ENCODE peak calls at places on chromosomes 6 and 20, in nine cellular contexts. One of them, this sample, is unnamed.

GRCh38 chr6:12014027-12014872 is 2.1 kb downstream of the HIVEP1 start:
- DNase-seq in mesothelial cell of epicardium: no peak
- DNase-seq in endodermal cell: no peak
- DNase-seq in left lung: no peak
- DNase-seq in GM13977: no peak
- DNase-seq in thoracic aorta: no peak
- DNase-seq in bronchial epithelial cell: peak
- DNase-seq in fibroblast of mammary gland: peak
- DNase-seq in AG04450: no peak
- DNase-seq in this sample: no peak

GRCh38 chr20:51318058-51318960 is 224.2 kb downstream of the NFATC2 start:
- DNase-seq in mesothelial cell of epicardium: peak
- DNase-seq in endodermal cell: peak
- DNase-seq in left lung: no peak
- DNase-seq in GM13977: no peak
- DNase-seq in thoracic aorta: no peak
- DNase-seq in bronchial epithelial cell: no peak
- DNase-seq in fibroblast of mammary gland: peak
- DNase-seq in AG04450: no peak
- DNase-seq in this sample: peak

GRCh38 chr6:53635322-53635721 is 30.2 kb downstream of the KLHL31 start:
- DNase-seq in mesothelial cell of epicardium: no peak
- DNase-seq in endodermal cell: no peak
- DNase-seq in left lung: no peak
- DNase-seq in GM13977: no peak
- DNase-seq in thoracic aorta: no peak
- DNase-seq in bronchial epithelial cell: peak
- DNase-seq in fibroblast of mammary gland: no peak
- DNase-seq in AG04450: no peak
- DNase-seq in this sample: no peak

GRCh38 chr20:24470031-24470781 is 777 bp downstream of the SYNDIG1 start:
- DNase-seq in mesothelial cell of epicardium: no peak
- DNase-seq in endodermal cell: peak
- DNase-seq in left lung: peak
- DNase-seq in GM13977: no peak
- DNase-seq in thoracic aorta: no peak
- DNase-seq in bronchial epithelial cell: no peak
- DNase-seq in fibroblast of mammary gland: no peak
- DNase-seq in AG04450: no peak
- DNase-seq in this sample: no peak

GRCh38 chr20:20362774-20363435 is 5.0 kb upstream of the INSM1 start:
- DNase-seq in mesothelial cell of epicardium: no peak
- DNase-seq in endodermal cell: peak
- DNase-seq in left lung: peak
- DNase-seq in GM13977: peak
- DNase-seq in thoracic aorta: no peak
- DNase-seq in bronchial epithelial cell: no peak
- DNase-seq in fibroblast of mammary gland: no peak
- DNase-seq in AG04450: no peak
- DNase-seq in this sample: no peak

GRCh38 chr6:68313911-68314310 is 321.2 kb upstream of the ADGRB3 start:
- DNase-seq in mesothelial cell of epicardium: no peak
- DNase-seq in endodermal cell: peak
- DNase-seq in left lung: no peak
- DNase-seq in GM13977: no peak
- DNase-seq in thoracic aorta: no peak
- DNase-seq in bronchial epithelial cell: peak
- DNase-seq in fibroblast of mammary gland: peak
- DNase-seq in AG04450: no peak
- DNase-seq in this sample: no peak

GRCh38 chr20:51491393-51491792 is 51.1 kb downstream of the NFATC2 start:
- DNase-seq in mesothelial cell of epicardium: no peak
- DNase-seq in endodermal cell: no peak
- DNase-seq in left lung: no peak
- DNase-seq in GM13977: no peak
- DNase-seq in thoracic aorta: no peak
- DNase-seq in bronchial epithelial cell: no peak
- DNase-seq in fibroblast of mammary gland: no peak
- DNase-seq in AG04450: no peak
- DNase-seq in this sample: no peak

GRCh38 chr6:36822506-36823269 is 16.6 kb downstream of the CPNE5 start:
- DNase-seq in mesothelial cell of epicardium: no peak
- DNase-seq in endodermal cell: no peak
- DNase-seq in left lung: no peak
- DNase-seq in GM13977: no peak
- DNase-seq in thoracic aorta: no peak
- DNase-seq in bronchial epithelial cell: peak
- DNase-seq in fibroblast of mammary gland: peak
- DNase-seq in AG04450: no peak
- DNase-seq in this sample: no peak

GRCh38 chr20:61948586-61949362 is 116.9 kb downstream of the TAF4 start:
- DNase-seq in mesothelial cell of epicardium: no peak
- DNase-seq in endodermal cell: no peak
- DNase-seq in left lung: peak
- DNase-seq in GM13977: no peak
- DNase-seq in thoracic aorta: no peak
- DNase-seq in bronchial epithelial cell: no peak
- DNase-seq in fibroblast of mammary gland: no peak
- DNase-seq in AG04450: no peak
- DNase-seq in this sample: no peak

GRCh38 chr6:139109558-139109957 is 25.3 kb upstream of the HECA start:
- DNase-seq in mesothelial cell of epicardium: no peak
- DNase-seq in endodermal cell: peak
- DNase-seq in left lung: no peak
- DNase-seq in GM13977: no peak
- DNase-seq in thoracic aorta: no peak
- DNase-seq in bronchial epithelial cell: no peak
- DNase-seq in fibroblast of mammary gland: peak
- DNase-seq in AG04450: no peak
- DNase-seq in this sample: no peak

GRCh38 chr20:60038400-60038799 is 80.2 kb downstream of the CDH26 start:
- DNase-seq in mesothelial cell of epicardium: no peak
- DNase-seq in endodermal cell: peak
- DNase-seq in left lung: no peak
- DNase-seq in GM13977: no peak
- DNase-seq in thoracic aorta: no peak
- DNase-seq in bronchial epithelial cell: no peak
- DNase-seq in fibroblast of mammary gland: no peak
- DNase-seq in AG04450: no peak
- DNase-seq in this sample: no peak

GRCh38 chr6:99349620-99350141 is at the start of gene FAXC:
- DNase-seq in mesothelial cell of epicardium: peak
- DNase-seq in endodermal cell: peak
- DNase-seq in left lung: peak
- DNase-seq in GM13977: peak
- DNase-seq in thoracic aorta: no peak
- DNase-seq in bronchial epithelial cell: peak
- DNase-seq in fibroblast of mammary gland: no peak
- DNase-seq in AG04450: no peak
- DNase-seq in this sample: peak

GRCh38 chr6:159060107-159060506 is 15.3 kb upstream of the TAGAP start:
- DNase-seq in mesothelial cell of epicardium: no peak
- DNase-seq in endodermal cell: peak
- DNase-seq in left lung: no peak
- DNase-seq in GM13977: no peak
- DNase-seq in thoracic aorta: no peak
- DNase-seq in bronchial epithelial cell: no peak
- DNase-seq in fibroblast of mammary gland: no peak
- DNase-seq in AG04450: no peak
- DNase-seq in this sample: no peak

GRCh38 chr6:166627875-166628849 is 1.1 kb upstream of the RPS6KA2 start:
- DNase-seq in mesothelial cell of epicardium: no peak
- DNase-seq in endodermal cell: peak
- DNase-seq in left lung: peak
- DNase-seq in GM13977: peak
- DNase-seq in thoracic aorta: no peak
- DNase-seq in bronchial epithelial cell: peak
- DNase-seq in fibroblast of mammary gland: peak
- DNase-seq in AG04450: no peak
- DNase-seq in this sample: peak

GRCh38 chr6:74936886-74937285 is 269.0 kb downstream of the COL12A1 start:
- DNase-seq in mesothelial cell of epicardium: no peak
- DNase-seq in endodermal cell: no peak
- DNase-seq in left lung: no peak
- DNase-seq in GM13977: no peak
- DNase-seq in thoracic aorta: no peak
- DNase-seq in bronchial epithelial cell: peak
- DNase-seq in fibroblast of mammary gland: peak
- DNase-seq in AG04450: no peak
- DNase-seq in this sample: no peak

GRCh38 chr20:46251211-46251673 is 57.1 kb downstream of the CDH22 start:
- DNase-seq in mesothelial cell of epicardium: no peak
- DNase-seq in endodermal cell: peak
- DNase-seq in left lung: peak
- DNase-seq in GM13977: no peak
- DNase-seq in thoracic aorta: no peak
- DNase-seq in bronchial epithelial cell: no peak
- DNase-seq in fibroblast of mammary gland: no peak
- DNase-seq in AG04450: no peak
- DNase-seq in this sample: no peak

GRCh38 chr6:41071501-41071922 is 644 bp downstream of the OARD1 start:
- DNase-seq in mesothelial cell of epicardium: no peak
- DNase-seq in endodermal cell: no peak
- DNase-seq in left lung: peak
- DNase-seq in GM13977: no peak
- DNase-seq in thoracic aorta: no peak
- DNase-seq in bronchial epithelial cell: peak
- DNase-seq in fibroblast of mammary gland: no peak
- DNase-seq in AG04450: no peak
- DNase-seq in this sample: no peak

GRCh38 chr20:63089051-63089907 is 82.5 kb upstream of the BHLHE23 start:
- DNase-seq in mesothelial cell of epicardium: peak
- DNase-seq in endodermal cell: peak
- DNase-seq in left lung: peak
- DNase-seq in GM13977: no peak
- DNase-seq in thoracic aorta: no peak
- DNase-seq in bronchial epithelial cell: no peak
- DNase-seq in fibroblast of mammary gland: no peak
- DNase-seq in AG04450: no peak
- DNase-seq in this sample: no peak

GRCh38 chr6:77403424-77403823 is 59.9 kb downstream of the HTR1B start:
- DNase-seq in mesothelial cell of epicardium: no peak
- DNase-seq in endodermal cell: no peak
- DNase-seq in left lung: no peak
- DNase-seq in GM13977: no peak
- DNase-seq in thoracic aorta: no peak
- DNase-seq in bronchial epithelial cell: peak
- DNase-seq in fibroblast of mammary gland: peak
- DNase-seq in AG04450: no peak
- DNase-seq in this sample: no peak

GRCh38 chr6:5950448-5950847 is 56.3 kb downstream of the NRN1 start:
- DNase-seq in mesothelial cell of epicardium: no peak
- DNase-seq in endodermal cell: peak
- DNase-seq in left lung: no peak
- DNase-seq in GM13977: peak
- DNase-seq in thoracic aorta: no peak
- DNase-seq in bronchial epithelial cell: peak
- DNase-seq in fibroblast of mammary gland: peak
- DNase-seq in AG04450: no peak
- DNase-seq in this sample: peak

DNA sequence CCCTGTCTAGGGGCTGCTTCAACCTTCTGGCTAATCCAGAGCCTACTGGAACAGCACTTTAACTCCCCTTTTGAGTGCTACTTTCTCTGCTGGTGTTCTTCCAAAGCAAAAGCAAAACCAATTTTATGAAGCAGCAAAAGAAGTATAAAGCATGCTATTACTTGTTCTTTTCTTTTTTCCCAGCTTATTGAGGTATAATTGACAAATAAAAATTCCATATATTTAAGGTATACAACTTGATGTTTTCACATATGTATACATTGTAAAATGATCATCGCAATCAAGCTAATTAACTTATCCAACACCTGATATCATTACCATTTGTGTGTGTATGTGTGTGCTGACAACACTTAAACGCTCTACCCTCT is 14.9 kb downstream of the ID4 start:
- DNase-seq in mesothelial cell of epicardium: no peak
- DNase-seq in endodermal cell: no peak
- DNase-seq in left lung: no peak
- DNase-seq in GM13977: no peak
- DNase-seq in thoracic aorta: no peak
- DNase-seq in bronchial epithelial cell: no peak
- DNase-seq in fibroblast of mammary gland: no peak
- DNase-seq in AG04450: no peak
- DNase-seq in this sample: no peak
- TF ChIP-seq CTCF in mesothelial cell of epicardium: no peak
- TF ChIP-seq CTCF in endodermal cell: no peak
- TF ChIP-seq CTCF in left lung: no peak
- TF ChIP-seq CTCF in GM13977: no peak
- TF ChIP-seq CTCF in thoracic aorta: no peak
- TF ChIP-seq CTCF in bronchial epithelial cell: no peak
- TF ChIP-seq CTCF in fibroblast of mammary gland: no peak
- TF ChIP-seq CTCF in AG04450: no peak
- TF ChIP-seq CTCF in this sample: no peak

GRCh38 chr20:39880890-39881289 is 808.1 kb downstream of the MAFB start:
- DNase-seq in mesothelial cell of epicardium: no peak
- DNase-seq in endodermal cell: no peak
- DNase-seq in left lung: no peak
- DNase-seq in GM13977: no peak
- DNase-seq in thoracic aorta: no peak
- DNase-seq in bronchial epithelial cell: peak
- DNase-seq in fibroblast of mammary gland: peak
- DNase-seq in AG04450: no peak
- DNase-seq in this sample: no peak
- TF ChIP-seq CTCF in mesothelial cell of epicardium: no peak
- TF ChIP-seq CTCF in endodermal cell: peak
- TF ChIP-seq CTCF in left lung: no peak
- TF ChIP-seq CTCF in GM13977: peak
- TF ChIP-seq CTCF in thoracic aorta: no peak
- TF ChIP-seq CTCF in bronchial epithelial cell: peak
- TF ChIP-seq CTCF in fibroblast of mammary gland: peak
- TF ChIP-seq CTCF in AG04450: peak
- TF ChIP-seq CTCF in this sample: no peak

GRCh38 chr6:52352239-52353008 is 9.5 kb upstream of the PAQR8 start:
- DNase-seq in mesothelial cell of epicardium: no peak
- DNase-seq in endodermal cell: no peak
- DNase-seq in left lung: no peak
- DNase-seq in GM13977: peak
- DNase-seq in thoracic aorta: peak
- DNase-seq in bronchial epithelial cell: peak
- DNase-seq in fibroblast of mammary gland: peak
- DNase-seq in AG04450: peak
- DNase-seq in this sample: peak
- TF ChIP-seq CTCF in mesothelial cell of epicardium: no peak
- TF ChIP-seq CTCF in endodermal cell: no peak
- TF ChIP-seq CTCF in left lung: no peak
- TF ChIP-seq CTCF in GM13977: no peak
- TF ChIP-seq CTCF in thoracic aorta: no peak
- TF ChIP-seq CTCF in bronchial epithelial cell: no peak
- TF ChIP-seq CTCF in fibroblast of mammary gland: no peak
- TF ChIP-seq CTCF in AG04450: no peak
- TF ChIP-seq CTCF in this sample: no peak

DNA sequence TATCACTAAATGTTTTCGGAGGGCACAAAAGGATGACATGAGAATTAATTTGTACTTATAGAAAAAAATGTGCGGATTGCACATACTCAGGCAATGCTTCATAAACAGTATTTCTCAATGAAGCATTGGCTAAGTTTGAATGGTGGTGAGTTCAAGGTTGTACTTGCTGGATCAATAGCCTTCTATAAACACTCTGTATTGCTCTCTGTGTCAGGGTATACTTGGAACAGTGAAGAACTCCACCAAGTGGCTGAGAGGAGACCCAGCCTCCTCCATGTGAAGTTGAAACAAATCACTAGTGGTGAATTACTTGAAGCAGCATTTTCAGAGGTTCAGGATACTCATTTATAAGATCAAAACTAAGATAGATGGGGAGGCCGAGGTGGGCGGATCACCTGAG is 360.6 kb downstream of the RIMS1 start:
- DNase-seq in mesothelial cell of epicardium: no peak
- DNase-seq in endodermal cell: peak
- DNase-seq in left lung: no peak
- DNase-seq in GM13977: no peak
- DNase-seq in thoracic aorta: no peak
- DNase-seq in bronchial epithelial cell: no peak
- DNase-seq in fibroblast of mammary gland: no peak
- DNase-seq in AG04450: no peak
- DNase-seq in this sample: no peak
- TF ChIP-seq CTCF in mesothelial cell of epicardium: no peak
- TF ChIP-seq CTCF in endodermal cell: peak
- TF ChIP-seq CTCF in left lung: no peak
- TF ChIP-seq CTCF in GM13977: no peak
- TF ChIP-seq CTCF in thoracic aorta: no peak
- TF ChIP-seq CTCF in bronchial epithelial cell: no peak
- TF ChIP-seq CTCF in fibroblast of mammary gland: no peak
- TF ChIP-seq CTCF in AG04450: peak
- TF ChIP-seq CTCF in this sample: peak

This sample was measured in GM10248.